ENCODE peak calls at places on chromosomes 12 and 14, in eight cellular contexts. P is heart right ventricle, L is fibroblast of pulmonary artery, G is kidney epithelial cell, C is astrocyte of the spinal cord, Z is lower lobe of right lung, J is psoas muscle, E is hepatocyte. V is an unnamed sample.

GRCh38 chr12:46556820-46557524 is 184.4 kb upstream of the SLC38A2 start:
- DNase-seq in P (no peak), G (no peak), Z (no peak), L (peak), C (peak), J (no peak), E (no peak), V (no peak)

GRCh38 chr14:32259368-32260013 is 56.4 kb upstream of the RNU6-8 start:
- DNase-seq in J (no peak), E (peak), Z (no peak), G (peak), C (peak), L (peak), P (no peak), V (peak)

GRCh38 chr12:20438307-20438779 is 70.0 kb downstream of the PDE3A start:
- DNase-seq in G (no peak), L (peak), C (peak), J (no peak), Z (no peak), P (no peak), E (no peak), V (no peak)

GRCh38 chr12:109444263-109444662 is 32.8 kb downstream of the KCTD10 start:
- DNase-seq in E (no peak), P (no peak), J (no peak), L (no peak), G (no peak), Z (no peak), C (no peak), V (no peak)

GRCh38 chr12:52871291-52871961 is 22.6 kb upstream of the KRT78 start:
- DNase-seq in G (no peak), C (peak), J (no peak), P (no peak), Z (no peak), L (peak), E (peak), V (no peak)

GRCh38 chr14:69518341-69519101 is 34.0 kb downstream of the PLEKHD1 start:
- DNase-seq in J (no peak), L (no peak), C (no peak), G (no peak), E (no peak), Z (peak), P (no peak), V (no peak)

GRCh38 chr12:8012910-8013309 is 19.6 kb upstream of the FOXJ2 start:
- DNase-seq in L (no peak), P (no peak), Z (no peak), J (no peak), E (no peak), C (no peak), G (no peak), V (no peak)

GRCh38 chr12:95516757-95517156 is 34.5 kb downstream of the USP44 start:
- DNase-seq in G (no peak), J (no peak), Z (no peak), E (no peak), L (no peak), C (peak), P (no peak), V (no peak)

GRCh38 chr12:129300011-129300410 is 446.7 kb downstream of the GLT1D1 start:
- DNase-seq in G (no peak), P (no peak), E (no peak), L (no peak), Z (no peak), C (no peak), J (no peak), V (no peak)

GRCh38 chr12:121713257-121714155 is 954 bp downstream of the TMEM120B start:
- DNase-seq in E (peak), Z (no peak), G (no peak), J (peak), P (peak), C (no peak), L (peak), V (no peak)

GRCh38 chr12:71871116-71871515 is 31.6 kb downstream of the TBC1D15 start:
- DNase-seq in C (peak), L (peak), Z (no peak), P (no peak), G (no peak), J (no peak), E (no peak), V (no peak)

GRCh38 chr14:36655963-36656768 is 5.5 kb upstream of the PAX9 start:
- DNase-seq in J (no peak), C (no peak), E (peak), L (no peak), Z (no peak), P (no peak), G (no peak), V (no peak)

GRCh38 chr12:65164774-65165173 is 4.6 kb upstream of the LEMD3 start:
- DNase-seq in E (no peak), C (no peak), P (no peak), J (no peak), G (no peak), Z (no peak), L (no peak), V (no peak)

GRCh38 chr14:53295985-53296582 is 143.0 kb upstream of the DDHD1 start:
- DNase-seq in G (no peak), E (peak), Z (no peak), L (peak), J (no peak), P (peak), C (peak), V (no peak)

GRCh38 chr12:77995436-77996167 is 164.9 kb downstream of the NAV3 start:
- DNase-seq in Z (no peak), E (no peak), J (no peak), C (peak), P (no peak), G (peak), L (peak), V (no peak)

GRCh38 chr12:24293549-24293948 is 344.1 kb upstream of the SOX5 start:
- DNase-seq in P (no peak), E (no peak), J (no peak), Z (no peak), G (no peak), C (no peak), L (no peak), V (no peak)

GRCh38 chr12:55965240-55965639 is 602 bp downstream of the PMEL start:
- DNase-seq in C (no peak), P (no peak), L (no peak), G (no peak), J (no peak), E (no peak), Z (no peak), V (no peak)
- H3K4me3 ChIP-seq in C (no peak), P (no peak), L (no peak), G (no peak), J (no peak), E (no peak), Z (no peak), V (no peak)

DNA sequence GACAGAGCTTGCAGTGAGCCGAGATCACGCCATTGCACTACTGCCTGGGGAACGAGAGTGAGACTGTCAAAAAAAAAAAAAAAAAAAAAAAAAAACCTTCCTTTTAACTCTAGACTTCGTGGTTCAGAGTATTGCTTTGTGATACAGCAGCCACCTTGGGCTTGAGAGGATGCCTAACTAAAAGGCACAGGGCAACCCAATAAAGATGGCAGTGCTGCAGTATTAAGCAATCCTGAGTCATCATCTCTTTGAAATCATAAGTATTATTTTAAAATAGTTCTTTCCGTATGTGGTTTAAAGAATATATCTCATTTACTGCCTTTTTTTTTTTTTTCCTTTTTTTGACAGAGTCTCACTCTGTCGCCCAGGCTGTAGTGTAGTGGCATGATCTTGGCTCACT is 116.1 kb downstream of the PLEKHA5 start:
- DNase-seq in G (no peak), C (no peak), Z (no peak), L (peak), J (no peak), P (no peak), E (no peak), V (no peak)
- H3K4me3 ChIP-seq in G (no peak), C (no peak), Z (no peak), L (no peak), J (no peak), P (no peak), E (no peak), V (no peak)

GRCh38 chr14:56244138-56244789 is 126.1 kb downstream of the PELI2 start:
- DNase-seq in J (no peak), E (no peak), L (peak), C (peak), P (no peak), G (peak), Z (no peak), V (no peak)
- H3K4me3 ChIP-seq in J (no peak), E (no peak), L (no peak), C (no peak), P (no peak), G (no peak), Z (no peak), V (no peak)

GRCh38 chr12:42612258-42612608 is 22.7 kb upstream of the PRICKLE1 start:
- DNase-seq in G (no peak), E (no peak), Z (no peak), P (no peak), C (no peak), J (no peak), L (peak), V (no peak)
- H3K4me3 ChIP-seq in G (no peak), E (no peak), Z (no peak), P (no peak), C (no peak), J (no peak), L (no peak), V (no peak)

DNA sequence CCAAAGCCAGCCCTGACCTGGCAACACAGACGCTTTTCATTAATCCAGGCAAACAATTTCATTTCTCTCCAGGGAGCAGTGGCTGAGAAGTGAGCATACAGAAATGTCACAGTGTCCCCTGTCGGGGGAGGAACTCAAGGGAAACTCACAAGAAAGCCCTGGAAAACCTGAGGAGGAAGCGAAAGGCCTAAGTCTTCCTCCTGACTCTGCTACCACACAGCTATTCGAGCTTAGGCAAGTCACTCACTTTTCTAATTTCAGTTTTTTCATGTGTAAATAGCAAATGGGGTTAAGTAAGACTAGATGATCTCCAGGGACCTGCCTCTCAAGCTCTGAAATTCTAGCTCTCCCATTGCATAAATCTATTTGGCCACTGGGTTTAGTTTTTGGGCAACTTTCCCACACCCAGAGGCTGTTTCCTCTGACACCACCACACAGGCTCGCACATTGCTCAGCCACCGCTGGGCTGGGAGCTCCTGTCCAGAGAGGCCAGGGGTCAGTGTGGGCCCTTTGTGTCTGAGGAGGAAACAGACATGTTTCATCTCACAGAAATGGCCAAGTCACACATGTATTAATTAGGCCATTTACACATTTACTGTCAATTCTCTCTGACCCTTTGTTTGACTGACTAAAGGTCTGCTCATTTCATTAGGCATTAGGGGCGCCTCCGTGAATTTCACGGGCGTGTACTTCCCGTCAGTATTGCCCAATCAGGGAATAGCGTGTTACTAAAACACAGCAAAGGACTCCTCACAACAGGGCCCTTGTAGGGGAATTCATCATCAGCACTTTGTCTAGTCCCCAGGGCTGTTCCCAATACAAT is 9.8 kb upstream of the PNMA1 start:
- DNase-seq in C (peak), G (no peak), L (peak), J (peak), E (peak), P (peak), Z (peak), V (no peak)
- H3K4me3 ChIP-seq in C (no peak), G (no peak), L (peak), J (peak), E (no peak), P (no peak), Z (no peak), V (peak)